ENCODE peak calls at places on chromosomes 7 and 10, in four cellular contexts. B is cardiac fibroblast; G is CD8-positive, alpha-beta T cell; M is IMR-90. J is an unnamed sample.

GRCh38 chr10:49323171-49323895 is 24.4 kb downstream of the C10orf71 start:
- DNase-seq in M (no peak), G (no peak), B (no peak), J (no peak)

GRCh38 chr7:143389316-143390097 is 8.4 kb downstream of the ZYX start:
- DNase-seq in M (no peak), B (no peak), G (no peak), J (no peak)

GRCh38 chr7:81308643-81309354 is 389.9 kb upstream of the SEMA3C start:
- DNase-seq in B (peak; percentile 24), G (no peak), M (peak; percentile 31), J (no peak)

GRCh38 chr10:30786131-30786530 is 156.6 kb upstream of the LYZL2 start:
- DNase-seq in B (peak; percentile 24), G (no peak), M (peak; percentile 58), J (no peak)

GRCh38 chr7:154770962-154771361 is 232.0 kb downstream of the PAXIP1 start:
- DNase-seq in B (no peak), M (no peak), G (no peak), J (no peak)

GRCh38 chr7:77710861-77711260 is 14.6 kb downstream of the RSBN1L start:
- DNase-seq in B (no peak), G (no peak), M (no peak), J (no peak)

GRCh38 chr10:4851846-4852245 is 25.8 kb downstream of the AKR1E2 start:
- DNase-seq in G (no peak), M (no peak), B (peak; percentile 24), J (peak; percentile 77)

GRCh38 chr7:30992414-30992813 is 28.7 kb downstream of the GHRHR start:
- DNase-seq in G (no peak), B (no peak), M (no peak), J (peak; percentile 54)

GRCh38 chr7:50674896-50675835 is 107.5 kb downstream of the GRB10 start:
- DNase-seq in M (no peak), B (no peak), G (no peak), J (no peak)

DNA sequence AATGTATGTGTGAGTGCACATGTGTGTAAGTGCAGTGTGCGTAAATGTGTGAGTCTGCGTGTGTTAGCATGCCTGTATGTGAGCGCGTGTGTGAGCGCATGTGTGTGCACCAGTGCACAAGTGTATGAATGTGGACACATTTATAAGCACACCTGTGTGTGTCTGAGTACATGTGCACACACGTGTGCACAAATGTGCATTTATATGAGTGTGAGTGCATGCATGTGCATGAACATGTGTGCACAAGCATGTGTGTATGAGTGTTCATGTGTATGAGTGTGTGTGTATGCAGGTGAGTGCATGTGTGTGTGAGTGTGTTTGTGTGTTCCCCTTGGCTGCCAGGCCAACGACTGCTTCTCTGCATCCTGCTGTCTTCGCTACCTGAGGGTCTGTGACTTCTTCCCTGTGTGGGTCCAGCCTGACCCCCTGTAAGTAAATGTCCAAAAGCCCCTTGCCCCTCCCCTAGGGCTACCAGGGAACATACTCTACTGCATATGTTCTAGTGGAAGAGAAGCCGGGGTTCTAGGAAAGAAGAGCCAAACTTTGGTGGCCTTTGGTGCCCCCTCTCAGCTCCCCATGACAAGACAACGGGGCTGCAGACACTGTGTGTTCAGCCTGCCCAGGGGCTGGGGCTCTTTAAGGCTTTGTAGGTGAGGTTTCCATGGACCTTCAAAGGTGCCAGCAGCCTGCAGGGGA is 17.0 kb downstream of the GOLGA7B start:
- DNase-seq in M (no peak), B (no peak), G (no peak), J (no peak)
- TF ChIP-seq CTCF in M (no peak), B (no peak), G (no peak), J (no peak)

GRCh38 chr7:139360948-139361307 is 1.2 kb downstream of the LUC7L2 start:
- DNase-seq in M (no peak), B (no peak), G (no peak), J (no peak)

GRCh38 chr7:139362302-139362701 is 2.6 kb downstream of the LUC7L2 start:
- DNase-seq in M (peak; percentile 16), G (no peak), B (no peak), J (no peak)

GRCh38 chr7:139360210-139360947 is 685 bp downstream of the LUC7L2 start:
- DNase-seq in M (peak; percentile 89), B (peak; percentile 96), G (peak; percentile 97), J (peak; percentile 97)

GRCh38 chr7:139362981-139363380 is 3.3 kb downstream of the LUC7L2 start:
- DNase-seq in G (no peak), B (no peak), M (no peak), J (no peak)

GRCh38 chr7:139361523-139361922 is 1.8 kb downstream of the LUC7L2 start:
- DNase-seq in B (no peak), G (no peak), M (no peak), J (no peak)
- H3K4me3 ChIP-seq in B (peak overlapping the region; percentile 98), G (peak overlapping the region; percentile 97), M (peak overlapping the region; percentile 17), J (peak overlapping the region; percentile 96)

GRCh38 chr7:156158213-156158612 is 345.9 kb upstream of the SHH start:
- DNase-seq in B (no peak), M (no peak), G (no peak), J (no peak)

GRCh38 chr7:156158693-156159092 is 346.4 kb upstream of the SHH start:
- DNase-seq in B (no peak), G (no peak), M (no peak), J (no peak)

GRCh38 chr7:156155988-156156733 is 343.9 kb upstream of the SHH start:
- DNase-seq in M (no peak), B (no peak), G (no peak), J (no peak)

GRCh38 chr7:156157409-156158012 is 345.2 kb upstream of the SHH start:
- DNase-seq in G (no peak), B (no peak), M (no peak), J (peak; percentile 4)

DNA sequence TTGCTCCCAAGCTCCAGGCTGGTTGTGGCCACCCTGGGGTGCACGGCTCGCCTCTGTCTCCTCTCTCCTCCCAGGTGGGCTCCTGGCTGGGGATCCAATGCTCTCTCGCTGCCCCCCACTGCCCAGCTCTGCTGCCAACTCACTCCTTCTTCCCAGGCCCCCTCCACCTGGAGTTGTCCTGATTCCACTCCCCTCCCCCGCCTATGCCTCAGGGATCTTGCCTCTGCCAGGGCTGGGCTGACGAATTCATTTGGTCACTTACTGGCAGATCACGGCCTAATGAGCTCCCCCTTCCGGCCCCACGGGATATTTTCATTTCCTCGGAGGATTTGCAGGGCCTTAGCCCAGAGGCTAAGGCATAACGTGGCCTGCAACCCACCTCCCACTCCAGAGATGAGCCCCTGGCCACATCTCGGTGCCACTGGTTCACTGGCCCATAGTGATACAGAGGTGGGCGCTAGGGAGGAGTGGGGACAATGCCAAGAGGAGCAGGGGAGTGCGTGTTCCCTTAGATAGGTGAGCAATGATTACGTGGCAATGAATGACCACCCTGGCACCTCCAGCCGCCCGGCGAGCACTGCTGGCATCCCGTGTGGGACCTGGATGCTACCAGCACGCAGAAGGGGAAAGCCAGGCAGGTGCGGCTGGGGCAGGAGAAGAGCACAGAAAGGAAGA is 344.6 kb upstream of the SHH start:
- DNase-seq in G (no peak), B (no peak), M (no peak), J (no peak)
- TF ChIP-seq CTCF in G (no peak), B (no peak), M (no peak), J (no peak)

GRCh38 chr7:35716038-35716803 is 21.3 kb upstream of the HERPUD2 start:
- DNase-seq in B (peak; percentile 65), G (no peak), M (peak; percentile 54), J (peak; percentile 30)

GRCh38 chr7:35717516-35717915 is 22.6 kb upstream of the HERPUD2 start:
- DNase-seq in B (no peak), M (no peak), G (no peak), J (no peak)

GRCh38 chr7:35714862-35715261 is 19.9 kb upstream of the HERPUD2 start:
- DNase-seq in G (no peak), M (no peak), B (no peak), J (no peak)

GRCh38 chr7:35718047-35718446 is 23.1 kb upstream of the HERPUD2 start:
- DNase-seq in B (no peak), G (no peak), M (no peak), J (no peak)

DNA sequence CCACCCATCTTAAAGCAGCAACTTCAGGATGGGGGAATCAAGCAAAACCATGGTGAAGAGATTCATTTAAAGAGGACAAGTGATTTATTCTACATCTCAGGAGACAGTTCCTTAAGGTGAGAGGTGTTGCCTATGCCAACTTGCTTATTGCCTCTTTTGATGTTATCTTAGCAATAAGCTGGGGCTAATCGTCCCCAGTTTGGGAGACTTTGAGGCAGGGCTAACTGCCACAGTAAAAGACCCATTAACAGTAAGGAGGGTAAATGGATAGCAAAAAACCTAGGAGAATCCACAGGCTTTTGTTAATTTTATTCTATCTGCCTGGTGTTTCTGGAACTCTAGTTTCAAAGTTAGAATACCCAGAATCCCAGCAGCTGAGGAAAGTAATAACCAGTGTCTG is 22.1 kb upstream of the HERPUD2 start:
- DNase-seq in G (no peak), B (no peak), M (no peak), J (no peak)
- H3K4me3 ChIP-seq in G (no peak overlapping the region), B (no peak overlapping the region), M (no peak overlapping the region), J (no peak overlapping the region)

GRCh38 chr7:74482629-74483401 is 29.1 kb downstream of the GTF2IRD1 start:
- DNase-seq in G (no peak), B (peak; percentile 95), M (peak; percentile 99), J (no peak)

GRCh38 chr7:74479961-74480829 is 26.5 kb downstream of the GTF2IRD1 start:
- DNase-seq in G (no peak), M (peak; percentile 93), B (peak; percentile 89), J (peak; percentile 94)

GRCh38 chr7:74481458-74482324 is 28.0 kb downstream of the GTF2IRD1 start:
- DNase-seq in M (peak; percentile 31), B (peak; percentile 24), G (no peak), J (no peak)

GRCh38 chr7:74479066-74479781 is 25.5 kb downstream of the GTF2IRD1 start:
- DNase-seq in M (peak; percentile 27), G (no peak), B (peak; percentile 75), J (peak; percentile 63)

GRCh38 chr7:74480861-74481417 is 27.2 kb downstream of the GTF2IRD1 start:
- DNase-seq in G (no peak), M (peak; percentile 51), B (peak; percentile 90), J (no peak)
- TF ChIP-seq CTCF in G (no peak), M (no peak), B (no peak), J (no peak)

GRCh38 chr7:157411580-157411979 is 74.8 kb downstream of the DNAJB6 start:
- DNase-seq in M (no peak), B (no peak), G (peak; percentile 22), J (no peak)
- H3K4me3 ChIP-seq in M (no peak overlapping the region), B (no peak overlapping the region), G (no peak overlapping the region), J (no peak overlapping the region)

GRCh38 chr7:25391295-25391861 is 163.1 kb upstream of the NPVF start:
- DNase-seq in G (no peak), B (peak; percentile 61), M (peak; percentile 22), J (no peak)
- TF ChIP-seq CTCF in G (no peak), B (no peak), M (peak; percentile 45), J (no peak)

GRCh38 chr10:80433134-80433533 is 21.0 kb upstream of the TSPAN14 start:
- DNase-seq in G (no peak), B (no peak), M (no peak), J (no peak)
- H3K4me3 ChIP-seq in G (no peak overlapping the region), B (no peak overlapping the region), M (no peak overlapping the region), J (no peak overlapping the region)

GRCh38 chr10:91061187-91061586 is 140.3 kb upstream of the ANKRD1 start:
- DNase-seq in M (no peak), B (no peak), G (no peak), J (no peak)
- TF ChIP-seq CTCF in M (no peak), B (no peak), G (no peak), J (no peak)